ENCODE peak calls at places on chromosome 9, in five cellular contexts. V, J, P, B and A are unnamed samples.

GRCh38 chr9:69023650-69024049 is 9.7 kb upstream of the PRKACG start:
- DNase-seq in V (no peak), J (no peak), P (no peak), B (no peak), A (no peak)

GRCh38 chr9:117097761-117098160 is 317.1 kb downstream of the ASTN2 start:
- DNase-seq in V (no peak), J (no peak), P (no peak), B (no peak), A (no peak)

GRCh38 chr9:93276973-93277372 is 93.0 kb downstream of the WNK2 start:
- DNase-seq in V (no peak), J (no peak), P (no peak), B (no peak), A (no peak)

GRCh38 chr9:127185181-127185580 is 62.7 kb upstream of the ANGPTL2 start:
- DNase-seq in V (no peak), J (no peak), P (no peak), B (no peak), A (no peak)

GRCh38 chr9:113337714-113338113 is 2.4 kb downstream of the WDR31 start:
- DNase-seq in V (no peak), J (no peak), P (no peak), B (no peak), A (no peak)

GRCh38 chr9:109138421-109138820 is 18.7 kb upstream of the TMEM245 start:
- DNase-seq in V (no peak), J (no peak), P (no peak), B (no peak), A (no peak)

GRCh38 chr9:27489087-27489876 is 34.8 kb upstream of the IFNK start:
- DNase-seq in V (no peak), J (no peak), P (no peak), B (no peak), A (no peak)

GRCh38 chr9:83167126-83167525 is 104.2 kb upstream of the RASEF start:
- DNase-seq in V (no peak), J (no peak), P (no peak), B (no peak), A (no peak)

GRCh38 chr9:83396813-83397212 is 141.4 kb downstream of the FRMD3 start:
- DNase-seq in V (no peak), J (no peak), P (no peak), B (no peak), A (no peak)

GRCh38 chr9:94872921-94873511 is 146.5 kb downstream of the AOPEP start:
- DNase-seq in V (no peak), J (no peak), P (no peak), B (no peak), A (no peak)

GRCh38 chr9:23123048-23123632 is 676.5 kb downstream of the DMRTA1 start:
- DNase-seq in V (peak; percentile 52), J (no peak), P (no peak), B (no peak), A (no peak)

GRCh38 chr9:135888126-135888765 is 19.1 kb downstream of the CAMSAP1 start:
- DNase-seq in V (no peak), J (no peak), P (no peak), B (no peak), A (no peak)

GRCh38 chr9:122065923-122066629 is 27.0 kb downstream of the TTLL11 start:
- DNase-seq in V (no peak), J (no peak), P (no peak), B (no peak), A (no peak)

GRCh38 chr9:31840702-31841101 is 543.7 kb upstream of the ACO1 start:
- DNase-seq in V (no peak), J (no peak), P (no peak), B (no peak), A (no peak)

GRCh38 chr9:96604005-96604320 is 15.7 kb downstream of the CDC14B start:
- DNase-seq in V (no peak), J (no peak), P (no peak), B (no peak), A (peak; percentile 36)

GRCh38 chr9:3509926-3510325 is 15.9 kb downstream of the RFX3 start:
- DNase-seq in V (peak; percentile 27), J (no peak), P (no peak), B (no peak), A (no peak)

GRCh38 chr9:115650768-115651167 is 502.8 kb upstream of the PAPPA start:
- DNase-seq in V (no peak), J (no peak), P (no peak), B (no peak), A (no peak)